ENCODE peak calls at places on chromosomes 16 and 17, in six cellular contexts. P is posterior cingulate gyrus; H is AG09309; J is small intestine; F is NCI-H2029; U is stimulated activated CD4-positive, alpha-beta T cell treated with anti-CD3 and anti-CD28 coated beads, Interleukin-2, amount 100 ng/mL, for 48 hours. O is an unnamed sample.

GRCh38 chr17:16013943-16014407 is 14.4 kb downstream of the TTC19 start:
- DNase-seq in H (peak), U (no peak), P (no peak), F (no peak), J (peak), O (no peak)

GRCh38 chr17:73609688-73610210 is 34.5 kb downstream of the SDK2 start:
- DNase-seq in J (no peak), P (peak), U (no peak), F (no peak), H (no peak), O (no peak)

GRCh38 chr16:16083421-16084156 is 134.2 kb downstream of the ABCC1 start:
- DNase-seq in J (no peak), F (no peak), H (no peak), U (peak), P (no peak), O (no peak)

GRCh38 chr16:66224636-66225035 is 141.9 kb upstream of the CDH5 start:
- DNase-seq in P (no peak), U (no peak), F (no peak), H (no peak), J (no peak), O (no peak)

GRCh38 chr17:79988163-79988971 is 47.3 kb downstream of the TBC1D16 start:
- DNase-seq in H (peak), P (peak), F (peak), U (no peak), J (peak), O (no peak)

GRCh38 chr17:77717941-77718668 is 240.4 kb upstream of the TNRC6C start:
- DNase-seq in P (no peak), U (no peak), F (no peak), H (no peak), J (no peak), O (no peak)

GRCh38 chr16:4052096-4052495 is 64.1 kb downstream of the ADCY9 start:
- DNase-seq in P (peak), J (no peak), F (no peak), H (no peak), U (no peak), O (no peak)

GRCh38 chr17:2723997-2724782 is 12.6 kb upstream of the CLUH start:
- DNase-seq in J (peak), H (no peak), U (no peak), P (no peak), F (peak), O (no peak)

GRCh38 chr17:251531-251930 is 70.1 kb upstream of the DOC2B start:
- DNase-seq in U (no peak), F (no peak), J (no peak), P (peak), H (no peak), O (no peak)

GRCh38 chr16:3358884-3359283 is 3.2 kb downstream of the OR2C1 start:
- DNase-seq in J (no peak), P (no peak), H (no peak), U (no peak), F (no peak), O (no peak)

GRCh38 chr16:31365131-31365865 is 10.3 kb downstream of the ITGAX start:
- DNase-seq in F (no peak), H (no peak), J (no peak), P (no peak), U (no peak), O (no peak)

GRCh38 chr17:78374189-78374588 is 4.3 kb upstream of the PGS1 start:
- DNase-seq in H (no peak), P (no peak), J (no peak), U (no peak), F (no peak), O (no peak)

GRCh38 chr16:67470314-67470713 is 10.6 kb downstream of the ATP6V0D1 start:
- DNase-seq in F (peak), J (no peak), U (no peak), P (peak), H (no peak), O (peak)

GRCh38 chr17:78661092-78661770 is 84.0 kb upstream of the DNAH17 start:
- DNase-seq in P (peak), F (no peak), H (no peak), U (no peak), J (no peak), O (no peak)

GRCh38 chr17:38453951-38454421 is 25.7 kb downstream of the ARHGAP23 start:
- DNase-seq in U (no peak), F (no peak), P (no peak), H (no peak), J (no peak), O (no peak)